ENCODE peak calls at places on chromosomes 16 and 17, in five cellular contexts. One of them, this sample, is unnamed.

GRCh38 chr17:50037321-50038107 is 18.4 kb upstream of the ITGA3 start:
- DNase-seq in HCT116: no peak
- DNase-seq in A549: peak; percentile 77
- DNase-seq in GM12878: no peak
- DNase-seq in Panc1: no peak
- DNase-seq in this sample: no peak

GRCh38 chr17:75105269-75106080 is 4.3 kb upstream of the ARMC7 start:
- DNase-seq in HCT116: no peak
- DNase-seq in A549: peak; percentile 84
- DNase-seq in GM12878: no peak
- DNase-seq in Panc1: no peak
- DNase-seq in this sample: peak; percentile 85

GRCh38 chr16:80274576-80275191 is 266.1 kb upstream of the DYNLRB2 start:
- DNase-seq in HCT116: no peak
- DNase-seq in A549: no peak
- DNase-seq in GM12878: no peak
- DNase-seq in Panc1: no peak
- DNase-seq in this sample: no peak

GRCh38 chr17:59366773-59367656 is 35.6 kb downstream of the YPEL2 start:
- DNase-seq in HCT116: no peak
- DNase-seq in A549: no peak
- DNase-seq in GM12878: no peak
- DNase-seq in Panc1: no peak
- DNase-seq in this sample: no peak

GRCh38 chr16:23464196-23464595 is 11.2 kb upstream of the COG7 start:
- DNase-seq in HCT116: no peak
- DNase-seq in A549: no peak
- DNase-seq in GM12878: no peak
- DNase-seq in Panc1: no peak
- DNase-seq in this sample: no peak

GRCh38 chr16:22313876-22314470 is 16.8 kb downstream of the POLR3E start:
- DNase-seq in HCT116: no peak
- DNase-seq in A549: no peak
- DNase-seq in GM12878: no peak
- DNase-seq in Panc1: no peak
- DNase-seq in this sample: no peak

GRCh38 chr16:8109510-8110369 is 480.6 kb downstream of the TMEM114 start:
- DNase-seq in HCT116: no peak
- DNase-seq in A549: peak; percentile 9
- DNase-seq in GM12878: no peak
- DNase-seq in Panc1: no peak
- DNase-seq in this sample: no peak

GRCh38 chr16:70772493-70772892 is 28.5 kb downstream of the VAC14 start:
- DNase-seq in HCT116: no peak
- DNase-seq in A549: no peak
- DNase-seq in GM12878: no peak
- DNase-seq in Panc1: no peak
- DNase-seq in this sample: no peak

GRCh38 chr17:73722163-73722562 is 77.9 kb upstream of the SDK2 start:
- DNase-seq in HCT116: no peak
- DNase-seq in A549: no peak
- DNase-seq in GM12878: no peak
- DNase-seq in Panc1: no peak
- DNase-seq in this sample: no peak

GRCh38 chr17:17414316-17414937 is 62.4 kb upstream of the MED9 start:
- DNase-seq in HCT116: no peak
- DNase-seq in A549: no peak
- DNase-seq in GM12878: no peak
- DNase-seq in Panc1: no peak
- DNase-seq in this sample: no peak

DNA sequence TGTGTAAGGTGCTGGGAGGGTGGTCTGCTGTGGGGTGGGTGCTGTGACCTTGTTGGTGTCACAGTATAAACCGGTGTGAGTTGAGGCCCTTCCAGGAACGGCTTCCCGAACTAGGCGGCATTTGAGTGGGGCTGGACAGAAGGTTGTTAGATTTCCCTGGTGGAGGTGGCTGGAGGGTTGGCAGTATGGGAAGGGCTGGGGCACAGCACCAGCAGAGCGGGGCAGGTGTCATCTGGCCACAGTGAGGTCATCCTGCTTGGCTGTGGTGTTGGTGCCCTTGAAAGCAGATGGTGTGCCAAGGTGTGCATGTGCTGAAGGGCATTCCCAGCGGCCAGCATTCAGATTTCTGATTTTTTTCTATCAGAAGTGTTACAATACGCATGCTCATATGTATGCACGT is 28.1 kb downstream of the BANP start:
- DNase-seq in HCT116: no peak
- DNase-seq in A549: no peak
- DNase-seq in GM12878: no peak
- DNase-seq in Panc1: no peak
- DNase-seq in this sample: no peak
- TF ChIP-seq REST in HCT116: no peak
- TF ChIP-seq REST in A549: no peak
- TF ChIP-seq REST in GM12878: no peak
- TF ChIP-seq REST in Panc1: no peak
- TF ChIP-seq REST in this sample: no peak

DNA sequence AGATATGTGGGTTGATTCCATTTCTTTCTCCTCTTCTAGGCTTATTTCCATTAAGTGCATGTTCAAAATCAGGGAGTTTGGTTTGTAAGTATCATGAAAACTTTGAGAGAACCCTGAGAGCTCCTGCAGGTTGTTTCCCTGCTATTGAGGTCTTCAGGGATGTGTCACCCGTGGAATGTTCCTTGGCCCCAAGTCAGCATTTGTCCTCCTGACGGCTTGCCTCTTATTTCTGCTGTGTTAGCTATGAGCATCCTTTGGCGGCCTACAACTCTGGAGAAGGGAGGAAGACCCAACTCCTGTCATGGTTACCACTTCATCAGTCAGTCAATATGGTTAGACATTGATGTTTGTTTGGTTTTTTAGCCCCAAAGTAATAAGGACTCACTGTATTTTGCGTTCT is 180.8 kb downstream of the FTO start:
- DNase-seq in HCT116: no peak
- DNase-seq in A549: no peak
- DNase-seq in GM12878: no peak
- DNase-seq in Panc1: no peak
- DNase-seq in this sample: no peak
- TF ChIP-seq REST in HCT116: no peak
- TF ChIP-seq REST in A549: no peak
- TF ChIP-seq REST in GM12878: no peak
- TF ChIP-seq REST in Panc1: no peak
- TF ChIP-seq REST in this sample: no peak

GRCh38 chr17:77328823-77329740 is 188.3 kb downstream of the SEC14L1 start:
- DNase-seq in HCT116: no peak
- DNase-seq in A549: no peak
- DNase-seq in GM12878: no peak
- DNase-seq in Panc1: no peak
- DNase-seq in this sample: no peak
- TF ChIP-seq REST in HCT116: no peak
- TF ChIP-seq REST in A549: no peak
- TF ChIP-seq REST in GM12878: no peak
- TF ChIP-seq REST in Panc1: peak; percentile 25
- TF ChIP-seq REST in this sample: no peak

GRCh38 chr17:29546085-29546484 is 20.8 kb downstream of the ABHD15 start:
- DNase-seq in HCT116: no peak
- DNase-seq in A549: peak; percentile 67
- DNase-seq in GM12878: no peak
- DNase-seq in Panc1: no peak
- DNase-seq in this sample: no peak

GRCh38 chr17:29546834-29547233 is 20.0 kb downstream of the ABHD15 start:
- DNase-seq in HCT116: no peak
- DNase-seq in A549: no peak
- DNase-seq in GM12878: no peak
- DNase-seq in Panc1: no peak
- DNase-seq in this sample: no peak

DNA sequence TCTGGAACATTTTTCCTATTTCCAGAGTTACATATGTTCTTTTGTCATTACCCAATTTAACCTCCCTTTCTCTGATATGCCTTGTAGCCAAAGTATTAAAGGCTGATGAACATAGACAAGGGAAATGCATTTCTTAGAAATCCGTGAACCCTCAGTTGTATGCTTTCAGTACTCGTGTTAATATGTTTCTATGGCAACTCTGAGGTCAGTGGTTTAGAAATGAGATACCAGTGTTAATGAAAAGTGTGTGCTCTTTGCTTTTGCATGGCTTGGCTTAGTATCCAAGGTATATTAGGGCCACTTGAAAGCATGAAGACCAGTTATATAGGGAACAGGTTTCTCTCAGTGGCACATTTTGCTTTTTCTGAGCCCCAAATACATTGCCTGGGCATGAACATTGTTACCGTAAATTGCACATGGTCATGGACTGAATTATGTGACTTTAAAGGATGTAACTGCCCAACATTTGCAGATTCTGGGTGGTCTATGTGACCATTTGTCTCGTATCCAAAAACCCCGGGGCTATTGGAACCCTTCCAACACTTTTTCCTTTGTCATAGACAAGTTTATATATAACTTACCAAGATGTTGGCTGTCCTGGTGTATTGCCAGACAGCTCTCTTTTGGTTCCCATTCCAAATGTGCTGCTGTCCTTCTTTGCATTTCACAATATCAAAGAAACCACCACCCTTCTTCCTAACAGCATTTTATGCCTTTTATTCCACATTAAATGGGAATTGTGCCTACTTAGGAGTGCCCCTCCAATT is 17.5 kb downstream of the ABHD15 start:
- DNase-seq in HCT116: no peak
- DNase-seq in A549: no peak
- DNase-seq in GM12878: no peak
- DNase-seq in Panc1: no peak
- DNase-seq in this sample: no peak
- TF ChIP-seq REST in HCT116: no peak
- TF ChIP-seq REST in A549: no peak
- TF ChIP-seq REST in GM12878: no peak
- TF ChIP-seq REST in Panc1: no peak
- TF ChIP-seq REST in this sample: no peak

DNA sequence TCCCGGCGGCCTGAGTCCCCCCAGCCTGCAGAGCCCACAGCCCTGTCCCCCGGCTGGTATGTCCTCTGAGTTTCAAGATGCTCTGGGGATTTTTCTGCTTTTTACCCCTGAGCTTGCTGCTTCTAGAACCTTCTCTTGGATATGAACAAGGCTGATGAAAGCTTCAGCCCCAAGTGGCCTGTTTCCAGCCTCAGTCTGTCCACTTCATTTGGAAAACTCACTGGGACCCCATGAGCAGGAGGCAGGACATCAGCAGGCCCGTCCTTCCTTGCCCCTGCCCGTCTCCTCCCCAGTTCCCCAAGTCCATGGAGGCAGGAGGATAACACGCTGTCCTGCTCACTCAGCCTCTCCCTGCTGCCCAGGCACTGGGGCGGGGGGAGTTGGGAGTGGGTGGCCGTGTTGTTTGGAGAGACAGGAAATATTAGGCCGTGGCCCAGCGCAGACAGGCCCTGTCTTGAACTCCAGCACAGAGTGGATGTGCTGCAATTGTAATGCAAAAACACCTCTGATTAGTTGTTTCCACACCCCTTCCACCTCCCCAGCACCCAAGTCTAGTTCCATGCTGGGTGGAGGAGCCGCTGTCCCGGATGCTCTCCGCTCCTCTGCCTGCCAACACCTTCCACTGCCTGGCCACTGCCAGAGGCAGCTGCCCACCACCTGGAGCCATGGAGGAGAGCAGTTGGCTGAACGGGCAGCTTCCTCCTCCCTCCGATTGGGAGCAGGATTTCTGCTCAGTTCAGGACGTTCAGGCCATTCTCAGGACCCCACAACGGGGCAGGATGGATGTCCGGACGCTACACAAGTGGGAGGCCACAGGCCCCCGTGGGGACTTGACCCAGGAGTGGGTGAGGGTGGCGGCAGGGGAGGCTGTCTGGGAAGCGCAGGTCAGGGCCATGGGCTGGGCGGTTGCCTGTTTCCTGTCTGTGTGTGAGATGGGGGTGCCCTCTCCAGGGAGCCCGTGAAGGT is 216.9 kb upstream of the GSE1 start:
- DNase-seq in HCT116: no peak
- DNase-seq in A549: no peak
- DNase-seq in GM12878: no peak
- DNase-seq in Panc1: no peak
- DNase-seq in this sample: no peak
- TF ChIP-seq REST in HCT116: no peak
- TF ChIP-seq REST in A549: no peak
- TF ChIP-seq REST in GM12878: no peak
- TF ChIP-seq REST in Panc1: no peak
- TF ChIP-seq REST in this sample: no peak